ENCODE peak calls at places on chromosomes 7 and 10, in eight cellular contexts. One of them, this sample, is unnamed.
A peak's percentile ranks its signal among the peaks of the same experiment; 100 is the strongest.

GRCh38 chr10:112052176-112052575 is 131.4 kb downstream of the GPAM start:
- DNase-seq in tibial nerve: no peak
- DNase-seq in A549: no peak
- DNase-seq in cardiac muscle cell: no peak
- DNase-seq in SJSA1: no peak
- DNase-seq in uterus: no peak
- DNase-seq in mammary epithelial cell: no peak
- DNase-seq in A673: no peak
- DNase-seq in this sample: no peak

GRCh38 chr10:71496927-71497801 is 100.4 kb downstream of the CDH23 start:
- DNase-seq in SJSA1: no peak
- DNase-seq in A549: no peak
- DNase-seq in cardiac muscle cell: no peak
- DNase-seq in tibial nerve: no peak
- DNase-seq in mammary epithelial cell: no peak
- DNase-seq in uterus: no peak
- DNase-seq in A673: no peak
- DNase-seq in this sample: peak; percentile 55

GRCh38 chr10:129419386-129419785 is 47.7 kb upstream of the MGMT start:
- DNase-seq in cardiac muscle cell: no peak
- DNase-seq in A673: no peak
- DNase-seq in SJSA1: no peak
- DNase-seq in A549: no peak
- DNase-seq in tibial nerve: no peak
- DNase-seq in mammary epithelial cell: no peak
- DNase-seq in uterus: no peak
- DNase-seq in this sample: no peak

GRCh38 chr7:7820409-7820808 is 102.0 kb upstream of the RPA3 start:
- DNase-seq in mammary epithelial cell: no peak
- DNase-seq in cardiac muscle cell: no peak
- DNase-seq in tibial nerve: no peak
- DNase-seq in SJSA1: no peak
- DNase-seq in A673: no peak
- DNase-seq in uterus: no peak
- DNase-seq in A549: no peak
- DNase-seq in this sample: no peak

GRCh38 chr10:49457686-49458085 is 61.8 kb upstream of the DRGX start:
- DNase-seq in SJSA1: peak; percentile 82
- DNase-seq in uterus: no peak
- DNase-seq in A549: no peak
- DNase-seq in tibial nerve: no peak
- DNase-seq in A673: no peak
- DNase-seq in mammary epithelial cell: no peak
- DNase-seq in cardiac muscle cell: no peak
- DNase-seq in this sample: no peak

GRCh38 chr10:126153686-126154628 is 234.3 kb downstream of the ADAM12 start:
- DNase-seq in mammary epithelial cell: no peak
- DNase-seq in tibial nerve: no peak
- DNase-seq in uterus: no peak
- DNase-seq in cardiac muscle cell: peak; percentile 72
- DNase-seq in A673: no peak
- DNase-seq in SJSA1: no peak
- DNase-seq in A549: no peak
- DNase-seq in this sample: no peak

GRCh38 chr7:39130304-39130703 is 152.6 kb downstream of the POU6F2 start:
- DNase-seq in mammary epithelial cell: no peak
- DNase-seq in uterus: no peak
- DNase-seq in A549: no peak
- DNase-seq in SJSA1: no peak
- DNase-seq in A673: no peak
- DNase-seq in cardiac muscle cell: no peak
- DNase-seq in tibial nerve: no peak
- DNase-seq in this sample: no peak

GRCh38 chr10:132762267-132762666 is 23.7 kb downstream of the NKX6-2 start:
- DNase-seq in uterus: no peak
- DNase-seq in SJSA1: no peak
- DNase-seq in cardiac muscle cell: no peak
- DNase-seq in mammary epithelial cell: no peak
- DNase-seq in tibial nerve: no peak
- DNase-seq in A549: no peak
- DNase-seq in A673: no peak
- DNase-seq in this sample: no peak

GRCh38 chr7:126698446-126698845 is 554.3 kb downstream of the GRM8 start:
- DNase-seq in uterus: no peak
- DNase-seq in mammary epithelial cell: peak; percentile 82
- DNase-seq in SJSA1: no peak
- DNase-seq in A673: no peak
- DNase-seq in A549: no peak
- DNase-seq in cardiac muscle cell: no peak
- DNase-seq in tibial nerve: no peak
- DNase-seq in this sample: no peak

GRCh38 chr10:13658864-13659685 is 72.3 kb downstream of the PRPF18 start:
- DNase-seq in mammary epithelial cell: no peak
- DNase-seq in SJSA1: no peak
- DNase-seq in cardiac muscle cell: no peak
- DNase-seq in tibial nerve: no peak
- DNase-seq in A673: no peak
- DNase-seq in A549: no peak
- DNase-seq in uterus: no peak
- DNase-seq in this sample: peak; percentile 84

GRCh38 chr7:95794917-95795515 is 22.7 kb downstream of the DYNC1I1 start:
- DNase-seq in mammary epithelial cell: no peak
- DNase-seq in A673: peak; percentile 48
- DNase-seq in tibial nerve: no peak
- DNase-seq in A549: no peak
- DNase-seq in cardiac muscle cell: peak; percentile 22
- DNase-seq in SJSA1: peak; percentile 5
- DNase-seq in uterus: no peak
- DNase-seq in this sample: no peak

GRCh38 chr10:11164806-11165590 is 147.3 kb downstream of the CELF2 start:
- DNase-seq in uterus: peak; percentile 78
- DNase-seq in A549: no peak
- DNase-seq in A673: peak; percentile 31
- DNase-seq in cardiac muscle cell: peak; percentile 84
- DNase-seq in mammary epithelial cell: peak; percentile 0
- DNase-seq in tibial nerve: peak; percentile 91
- DNase-seq in SJSA1: no peak
- DNase-seq in this sample: peak; percentile 85

GRCh38 chr7:1643270-1644092 is 26.6 kb upstream of the ELFN1 start:
- DNase-seq in cardiac muscle cell: no peak
- DNase-seq in A673: no peak
- DNase-seq in SJSA1: no peak
- DNase-seq in mammary epithelial cell: no peak
- DNase-seq in uterus: no peak
- DNase-seq in tibial nerve: no peak
- DNase-seq in A549: no peak
- DNase-seq in this sample: no peak

GRCh38 chr10:43140414-43140813 is 2.2 kb downstream of the CSGALNACT2 start:
- DNase-seq in A673: no peak
- DNase-seq in cardiac muscle cell: peak; percentile 80
- DNase-seq in SJSA1: peak; percentile 81
- DNase-seq in tibial nerve: no peak
- DNase-seq in uterus: no peak
- DNase-seq in A549: peak; percentile 45
- DNase-seq in mammary epithelial cell: peak; percentile 92
- DNase-seq in this sample: no peak

GRCh38 chr7:102933763-102934162 is 21.0 kb downstream of the LRRC17 start:
- DNase-seq in cardiac muscle cell: peak; percentile 99
- DNase-seq in mammary epithelial cell: no peak
- DNase-seq in A673: no peak
- DNase-seq in uterus: peak; percentile 82
- DNase-seq in tibial nerve: no peak
- DNase-seq in SJSA1: peak; percentile 82
- DNase-seq in A549: no peak
- DNase-seq in this sample: peak; percentile 92

GRCh38 chr10:131641231-131641630 is 259.6 kb upstream of the PPP2R2D start:
- DNase-seq in mammary epithelial cell: no peak
- DNase-seq in tibial nerve: no peak
- DNase-seq in A549: no peak
- DNase-seq in SJSA1: no peak
- DNase-seq in uterus: no peak
- DNase-seq in cardiac muscle cell: no peak
- DNase-seq in A673: peak; percentile 10
- DNase-seq in this sample: no peak

GRCh38 chr7:82044497-82045080 is 274.7 kb upstream of the HGF start:
- DNase-seq in uterus: peak; percentile 46
- DNase-seq in cardiac muscle cell: peak; percentile 77
- DNase-seq in tibial nerve: peak; percentile 76
- DNase-seq in A673: peak; percentile 70
- DNase-seq in mammary epithelial cell: peak; percentile 29
- DNase-seq in A549: no peak
- DNase-seq in SJSA1: peak; percentile 37
- DNase-seq in this sample: peak; percentile 10

GRCh38 chr7:19024261-19024660 is 93.2 kb downstream of the TWIST1 start:
- DNase-seq in tibial nerve: no peak
- DNase-seq in mammary epithelial cell: peak; percentile 45
- DNase-seq in A673: no peak
- DNase-seq in A549: no peak
- DNase-seq in cardiac muscle cell: peak; percentile 89
- DNase-seq in uterus: no peak
- DNase-seq in SJSA1: peak; percentile 42
- DNase-seq in this sample: no peak

GRCh38 chr10:6348091-6348862 is 145.5 kb downstream of the PFKFB3 start:
- DNase-seq in mammary epithelial cell: no peak
- DNase-seq in tibial nerve: peak; percentile 17
- DNase-seq in uterus: no peak
- DNase-seq in cardiac muscle cell: peak; percentile 4
- DNase-seq in SJSA1: peak; percentile 56
- DNase-seq in A673: peak; percentile 71
- DNase-seq in A549: no peak
- DNase-seq in this sample: peak; percentile 69

GRCh38 chr7:2652736-2653060 is 20.9 kb downstream of the TTYH3 start:
- DNase-seq in uterus: no peak
- DNase-seq in A549: no peak
- DNase-seq in cardiac muscle cell: no peak
- DNase-seq in SJSA1: no peak
- DNase-seq in mammary epithelial cell: no peak
- DNase-seq in tibial nerve: no peak
- DNase-seq in A673: no peak
- DNase-seq in this sample: peak; percentile 39

GRCh38 chr7:154385214-154385613 is 333.0 kb downstream of the DPP6 start:
- DNase-seq in A549: no peak
- DNase-seq in SJSA1: no peak
- DNase-seq in tibial nerve: no peak
- DNase-seq in A673: no peak
- DNase-seq in uterus: no peak
- DNase-seq in cardiac muscle cell: no peak
- DNase-seq in mammary epithelial cell: no peak
- DNase-seq in this sample: no peak
- H3K4me1 ChIP-seq in A549: no peaks in the 10 kb centered on the region
- H3K4me1 ChIP-seq in SJSA1: no peaks in the 10 kb centered on the region
- H3K4me1 ChIP-seq in tibial nerve: no peaks in the 10 kb centered on the region
- H3K4me1 ChIP-seq in A673: no peaks in the 10 kb centered on the region
- H3K4me1 ChIP-seq in uterus: no peaks in the 10 kb centered on the region
- H3K4me1 ChIP-seq in cardiac muscle cell: no peaks in the 10 kb centered on the region
- H3K4me1 ChIP-seq in mammary epithelial cell: no peaks in the 10 kb centered on the region
- H3K4me1 ChIP-seq in this sample: no peaks in the 10 kb centered on the region

GRCh38 chr7:77727936-77728701 is 31.9 kb downstream of the RSBN1L start:
- DNase-seq in A549: no peak
- DNase-seq in tibial nerve: no peak
- DNase-seq in uterus: no peak
- DNase-seq in cardiac muscle cell: peak; percentile 48
- DNase-seq in A673: peak; percentile 93
- DNase-seq in SJSA1: peak; percentile 81
- DNase-seq in mammary epithelial cell: no peak
- DNase-seq in this sample: no peak
- H3K4me3 ChIP-seq in A549: no peak overlapping the region
- H3K4me3 ChIP-seq in tibial nerve: no peak overlapping the region
- H3K4me3 ChIP-seq in uterus: no peak overlapping the region
- H3K4me3 ChIP-seq in cardiac muscle cell: no peak overlapping the region
- H3K4me3 ChIP-seq in A673: peak overlapping the region; percentile 24
- H3K4me3 ChIP-seq in SJSA1: no peak overlapping the region
- H3K4me3 ChIP-seq in mammary epithelial cell: no peak overlapping the region
- H3K4me3 ChIP-seq in this sample: no peak overlapping the region

DNA sequence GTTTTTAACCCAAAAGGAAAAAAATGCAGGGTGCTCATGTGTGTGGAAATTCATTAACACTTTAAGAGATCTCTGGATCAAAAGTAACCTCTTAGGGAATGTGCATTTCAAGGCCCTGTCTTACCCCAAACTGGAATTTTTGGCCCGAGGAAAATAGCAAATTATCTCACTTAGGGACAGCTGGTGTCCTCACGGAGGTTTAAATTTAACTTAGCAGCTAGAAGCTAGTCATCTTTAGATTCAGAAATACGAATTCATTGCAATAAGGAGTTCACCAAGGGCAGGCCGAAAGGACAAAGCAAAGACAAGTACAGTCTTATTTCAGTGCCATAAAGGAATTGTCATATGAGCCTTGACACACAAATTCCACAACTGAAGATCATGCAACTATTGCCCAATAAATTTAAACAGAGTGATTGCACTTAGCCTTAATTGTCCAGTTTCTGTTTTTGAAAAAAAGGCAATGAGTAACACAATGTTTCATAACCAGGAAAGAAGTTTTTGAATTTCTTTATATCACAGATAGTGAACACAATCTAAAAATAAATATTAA is 22.4 kb upstream of the SEMA3C start:
- DNase-seq in tibial nerve: no peak
- DNase-seq in cardiac muscle cell: peak; percentile 82
- DNase-seq in A673: no peak
- DNase-seq in mammary epithelial cell: peak; percentile 93
- DNase-seq in A549: peak; percentile 17
- DNase-seq in SJSA1: peak; percentile 7
- DNase-seq in uterus: no peak
- DNase-seq in this sample: no peak
- H3K27ac ChIP-seq in tibial nerve: no peak overlapping the region
- H3K27ac ChIP-seq in cardiac muscle cell: no peak overlapping the region
- H3K27ac ChIP-seq in A673: no peak overlapping the region
- H3K27ac ChIP-seq in mammary epithelial cell: peak overlapping the region; percentile 98
- H3K27ac ChIP-seq in A549: peak overlapping the region; percentile 88
- H3K27ac ChIP-seq in SJSA1: peak overlapping the region; percentile 49
- H3K27ac ChIP-seq in uterus: no peak overlapping the region
- H3K27ac ChIP-seq in this sample: peak overlapping the region; percentile 27

GRCh38 chr10:62082729-62083412 is 181.4 kb downstream of the ARID5B start:
- DNase-seq in A549: no peak
- DNase-seq in mammary epithelial cell: peak; percentile 38
- DNase-seq in A673: peak; percentile 80
- DNase-seq in cardiac muscle cell: peak; percentile 83
- DNase-seq in tibial nerve: no peak
- DNase-seq in SJSA1: no peak
- DNase-seq in uterus: no peak
- DNase-seq in this sample: no peak

GRCh38 chr10:62080905-62081304 is 179.4 kb downstream of the ARID5B start:
- DNase-seq in tibial nerve: no peak
- DNase-seq in A549: no peak
- DNase-seq in SJSA1: no peak
- DNase-seq in cardiac muscle cell: no peak
- DNase-seq in uterus: no peak
- DNase-seq in A673: no peak
- DNase-seq in mammary epithelial cell: no peak
- DNase-seq in this sample: no peak

GRCh38 chr10:62079885-62080559 is 178.5 kb downstream of the ARID5B start:
- DNase-seq in A549: no peak
- DNase-seq in A673: no peak
- DNase-seq in SJSA1: no peak
- DNase-seq in uterus: no peak
- DNase-seq in tibial nerve: no peak
- DNase-seq in mammary epithelial cell: no peak
- DNase-seq in cardiac muscle cell: no peak
- DNase-seq in this sample: no peak

GRCh38 chr10:62082270-62082669 is 180.8 kb downstream of the ARID5B start:
- DNase-seq in cardiac muscle cell: no peak
- DNase-seq in SJSA1: no peak
- DNase-seq in mammary epithelial cell: no peak
- DNase-seq in A673: no peak
- DNase-seq in A549: no peak
- DNase-seq in uterus: no peak
- DNase-seq in tibial nerve: no peak
- DNase-seq in this sample: no peak

GRCh38 chr10:62081322-62081945 is 179.9 kb downstream of the ARID5B start:
- DNase-seq in mammary epithelial cell: no peak
- DNase-seq in A549: no peak
- DNase-seq in SJSA1: no peak
- DNase-seq in uterus: no peak
- DNase-seq in cardiac muscle cell: no peak
- DNase-seq in tibial nerve: no peak
- DNase-seq in A673: peak; percentile 49
- DNase-seq in this sample: no peak
- H3K4me1 ChIP-seq in mammary epithelial cell: peaks cover 47% of the 10 kb centered on the region
- H3K4me1 ChIP-seq in A549: peaks cover 54% of the 10 kb centered on the region
- H3K4me1 ChIP-seq in SJSA1: peaks cover 52% of the 10 kb centered on the region
- H3K4me1 ChIP-seq in uterus: no peaks in the 10 kb centered on the region
- H3K4me1 ChIP-seq in cardiac muscle cell: peaks cover 21% of the 10 kb centered on the region
- H3K4me1 ChIP-seq in tibial nerve: peaks cover 88% of the 10 kb centered on the region
- H3K4me1 ChIP-seq in A673: peaks cover 68% of the 10 kb centered on the region
- H3K4me1 ChIP-seq in this sample: peaks cover 10% of the 10 kb centered on the region